ENCODE peak calls at places on chromosomes 11 and 22, in six cellular contexts. Z is stimulated activated naive CD4-positive, alpha-beta T cell; H is NCI-H526; L is CD8-positive, alpha-beta T cell; D is choroid plexus epithelial cell; B is astrocyte of the cerebellum. J is an unnamed sample.

GRCh38 chr11:16338397-16338796 is 17.9 kb downstream of the SOX6 start:
- DNase-seq in Z (no peak), L (no peak), D (no peak), H (no peak), B (no peak), J (no peak)

GRCh38 chr22:48947636-48948035 is 880.0 kb downstream of the BRD1 start:
- DNase-seq in H (no peak), Z (no peak), L (no peak), D (no peak), B (no peak), J (no peak)

GRCh38 chr11:13836666-13837065 is 125.9 kb upstream of the SPON1 start:
- DNase-seq in H (no peak), L (no peak), B (no peak), D (no peak), Z (no peak), J (no peak)

GRCh38 chr11:117145393-117145761 is 1.3 kb downstream of the PAFAH1B2 start:
- DNase-seq in L (no peak), H (peak; percentile 83), D (peak; percentile 52), B (peak; percentile 16), Z (no peak), J (peak; percentile 9)

GRCh38 chr11:43557553-43558031 is 122.9 kb upstream of the HSD17B12 start:
- DNase-seq in L (no peak), H (no peak), B (no peak), D (peak; percentile 60), Z (no peak), J (no peak)

GRCh38 chr22:17109113-17109865 is 11.9 kb downstream of the TMEM121B start:
- DNase-seq in Z (no peak), B (no peak), H (no peak), D (no peak), L (no peak), J (no peak)

GRCh38 chr11:10564692-10565318 is 3.7 kb downstream of the LYVE1 start:
- DNase-seq in B (no peak), L (no peak), D (peak; percentile 56), Z (no peak), H (no peak), J (peak; percentile 20)

GRCh38 chr22:50699001-50699753 is 26.6 kb downstream of the SHANK3 start:
- DNase-seq in H (no peak), Z (no peak), B (no peak), D (no peak), L (no peak), J (no peak)

J was measured in CD4-positive, CD25-positive, alpha-beta regulatory T cell.